ENCODE peak calls at places on chromosomes 6 and 20, in four cellular contexts. Q, Z, S and J are unnamed samples.

GRCh38 chr6:139323511-139324445 is 32.0 kb upstream of the TXLNB start:
- DNase-seq in Q (peak; percentile 48), Z (no peak), S (peak; percentile 59), J (peak; percentile 11)

GRCh38 chr6:143941852-143942627 is 66.0 kb downstream of the PLAGL1 start:
- DNase-seq in Q (peak; percentile 11), Z (no peak), S (peak; percentile 42), J (no peak)

GRCh38 chr6:146913842-146914562 is 290.2 kb upstream of the STXBP5 start:
- DNase-seq in Q (peak; percentile 99), Z (peak; percentile 93), S (peak; percentile 33), J (peak; percentile 94)

GRCh38 chr20:12875510-12875909 is 133.3 kb upstream of the SPTLC3 start:
- DNase-seq in Q (no peak), Z (no peak), S (no peak), J (no peak)

GRCh38 chr6:37638414-37639079 is 59.1 kb downstream of the MDGA1 start:
- DNase-seq in Q (no peak), Z (no peak), S (no peak), J (no peak)

GRCh38 chr6:7173843-7174503 is 66.2 kb downstream of the RREB1 start:
- DNase-seq in Q (no peak), Z (no peak), S (no peak), J (no peak)

GRCh38 chr6:113856571-113857564 is at the start of gene MARCKS:
- DNase-seq in Q (no peak), Z (peak; percentile 95), S (peak; percentile 83), J (peak; percentile 81)

GRCh38 chr6:85163553-85163952 is 286.3 kb upstream of the NT5E start:
- DNase-seq in Q (no peak), Z (no peak), S (no peak), J (no peak)

GRCh38 chr6:167079853-167080297 is 43.0 kb upstream of the CCR6 start:
- DNase-seq in Q (no peak), Z (no peak), S (no peak), J (no peak)

GRCh38 chr20:37011147-37011546 is 59.6 kb upstream of the SAMHD1 start:
- DNase-seq in Q (no peak), Z (no peak), S (no peak), J (no peak)

GRCh38 chr20:24612799-24613775 is 143.7 kb downstream of the SYNDIG1 start:
- DNase-seq in Q (no peak), Z (peak; percentile 84), S (peak; percentile 33), J (no peak)

GRCh38 chr20:64256282-64256947 is 867 bp downstream of the PCMTD2 start:
- DNase-seq in Q (no peak), Z (no peak), S (no peak), J (no peak)

GRCh38 chr6:86969573-86969972 is 32.2 kb downstream of the HTR1E start:
- DNase-seq in Q (no peak), Z (no peak), S (no peak), J (no peak)

GRCh38 chr6:134391221-134391620 is 73.3 kb upstream of the SGK1 start:
- DNase-seq in Q (no peak), Z (no peak), S (no peak), J (no peak)

GRCh38 chr6:37381579-37381978 is 27.8 kb downstream of the RNF8 start:
- DNase-seq in Q (peak; percentile 46), Z (no peak), S (no peak), J (no peak)

DNA sequence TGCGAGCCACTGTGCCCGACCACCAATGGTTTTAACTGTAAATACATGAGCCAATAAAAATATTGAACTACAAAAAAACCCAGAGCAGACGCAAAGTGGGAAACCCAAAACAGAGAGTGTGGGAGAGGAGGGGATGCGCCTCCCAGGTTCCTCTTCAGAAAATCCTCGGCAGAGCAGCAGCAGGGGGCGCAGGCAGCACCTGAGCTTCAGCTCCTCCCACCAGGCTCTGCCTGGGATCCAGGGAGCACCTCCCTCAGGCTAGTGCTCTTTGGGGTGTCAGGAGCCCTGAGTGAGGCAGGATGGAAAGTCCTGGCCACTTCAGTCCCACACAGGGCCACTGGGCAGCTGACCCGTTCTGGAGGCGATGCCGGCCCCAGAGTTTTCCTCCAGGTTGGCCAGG is 536.9 kb upstream of the CDH4 start:
- DNase-seq in Q (no peak), Z (no peak), S (no peak), J (no peak)
- TF ChIP-seq CTCF in Q (no peak), Z (no peak), S (no peak), J (no peak)

DNA sequence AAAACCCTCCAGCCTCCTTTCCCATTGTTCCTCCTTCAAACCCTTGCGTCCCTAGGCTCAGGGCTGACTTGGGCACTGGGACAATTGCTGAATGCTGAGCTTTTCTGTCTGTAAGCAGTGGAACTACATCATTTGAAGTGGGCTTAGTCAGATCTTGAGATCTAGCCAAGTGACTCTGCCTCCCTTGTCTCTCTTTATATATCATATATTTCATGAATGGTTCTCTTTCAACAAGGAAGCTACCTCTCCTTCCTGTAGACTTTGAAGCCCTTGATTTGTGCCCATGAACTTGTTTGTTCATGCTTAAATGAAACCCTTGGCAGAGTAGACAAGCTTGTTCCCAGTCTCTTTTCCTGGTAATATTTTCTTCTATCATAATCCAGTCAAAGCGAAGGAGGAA is 60.0 kb upstream of the KIF13A start:
- DNase-seq in Q (no peak), Z (peak; percentile 11), S (no peak), J (no peak)
- TF ChIP-seq CTCF in Q (no peak), Z (no peak), S (no peak), J (no peak)

GRCh38 chr6:111664565-111665039 is 58.9 kb upstream of the TRAF3IP2 start:
- DNase-seq in Q (no peak), Z (no peak), S (no peak), J (no peak)

GRCh38 chr6:111669326-111669725 is 63.6 kb upstream of the TRAF3IP2 start:
- DNase-seq in Q (no peak), Z (no peak), S (no peak), J (no peak)

GRCh38 chr6:111666812-111667211 is 61.1 kb upstream of the TRAF3IP2 start:
- DNase-seq in Q (no peak), Z (no peak), S (no peak), J (no peak)

GRCh38 chr6:111667921-111668320 is 62.2 kb upstream of the TRAF3IP2 start:
- DNase-seq in Q (no peak), Z (no peak), S (no peak), J (no peak)

DNA sequence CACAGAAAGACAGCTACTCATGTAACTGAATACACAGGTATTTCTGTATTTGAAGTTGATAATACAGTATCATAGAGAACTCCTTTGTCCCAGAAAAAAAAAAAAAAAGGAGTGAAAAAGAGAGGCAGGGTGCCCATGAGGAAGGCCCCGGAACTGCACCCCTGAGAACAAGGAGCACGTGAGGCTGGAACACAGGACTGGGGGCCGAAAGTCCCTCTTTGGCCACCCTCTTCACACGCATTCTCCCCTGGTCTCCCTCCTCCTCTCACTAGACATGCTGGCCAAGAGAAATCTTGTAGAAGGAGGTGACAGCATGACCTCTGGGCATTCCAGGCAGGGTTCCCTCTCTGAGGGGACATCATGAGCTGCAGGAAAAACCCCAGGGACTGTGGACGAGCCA is 62.7 kb upstream of the TRAF3IP2 start:
- DNase-seq in Q (no peak), Z (no peak), S (no peak), J (no peak)
- TF ChIP-seq CTCF in Q (peak; percentile 26), Z (no peak), S (peak; percentile 41), J (peak; percentile 20)

DNA sequence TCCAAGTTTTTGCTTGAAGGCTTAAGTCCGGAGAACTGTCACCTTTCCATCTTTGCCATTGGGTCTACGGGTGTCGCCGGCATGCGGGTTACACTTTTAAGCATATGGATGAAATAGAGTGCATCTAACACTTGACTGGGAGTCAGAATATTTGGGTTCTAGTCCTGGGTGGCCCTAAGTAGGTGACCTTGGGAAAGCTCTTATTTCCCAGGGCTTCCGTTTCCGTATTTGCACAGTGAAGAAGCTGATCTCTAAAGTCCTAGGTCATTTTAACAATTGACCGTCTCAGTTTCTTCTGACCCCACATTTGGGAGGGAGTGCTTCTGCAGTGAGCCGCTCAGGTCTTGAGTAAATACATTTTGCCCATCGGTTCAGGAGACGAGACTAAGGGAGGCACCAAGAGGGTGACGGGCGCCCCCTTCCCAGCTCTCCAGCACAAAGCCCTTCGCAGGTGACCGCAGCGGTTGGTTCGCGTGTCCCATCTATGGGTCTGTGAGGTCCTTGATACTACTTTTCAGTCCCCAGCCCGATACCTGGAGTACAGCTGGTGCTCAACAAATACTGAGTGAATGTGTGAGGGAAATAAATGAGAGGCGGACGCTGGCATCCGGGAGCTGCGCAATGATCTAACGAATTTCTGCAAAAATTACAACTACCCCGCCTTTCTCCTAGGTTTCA is 580 bp upstream of the BLTP3A start:
- DNase-seq in Q (no peak), Z (no peak), S (peak; percentile 64), J (no peak)
- TF ChIP-seq CTCF in Q (peak; percentile 18), Z (peak; percentile 36), S (no peak), J (peak; percentile 28)